ENCODE peak calls at places on chromosomes 12 and 14, in eight cellular contexts. One of them, this sample, is unnamed.

GRCh38 chr14:20118795-20119194 is 8.3 kb downstream of the OR4K17 start:
- DNase-seq in SW480: no peak
- DNase-seq in stimulated activated CD8-positive, alpha-beta memory T cell treated with anti-CD3 and anti-CD28 coated beads, Interleukin-4, amount 100 ng/mL, for 4 hours: no peak
- DNase-seq in Calu3: no peak
- DNase-seq in cerebellum: no peak
- DNase-seq in transverse colon: no peak
- DNase-seq in CD8-positive, alpha-beta T cell: no peak
- DNase-seq in cardiac septum: no peak
- DNase-seq in this sample: no peak

GRCh38 chr14:24941719-24942118 is 108.2 kb downstream of the STXBP6 start:
- DNase-seq in stimulated activated CD8-positive, alpha-beta memory T cell treated with anti-CD3 and anti-CD28 coated beads, Interleukin-4, amount 100 ng/mL, for 4 hours: no peak
- DNase-seq in SW480: no peak
- DNase-seq in transverse colon: peak; percentile 68
- DNase-seq in CD8-positive, alpha-beta T cell: no peak
- DNase-seq in cardiac septum: no peak
- DNase-seq in Calu3: peak; percentile 15
- DNase-seq in cerebellum: no peak
- DNase-seq in this sample: no peak

GRCh38 chr14:55127491-55127951 is 1.5 kb upstream of the LGALS3 start:
- DNase-seq in transverse colon: peak; percentile 63
- DNase-seq in CD8-positive, alpha-beta T cell: no peak
- DNase-seq in stimulated activated CD8-positive, alpha-beta memory T cell treated with anti-CD3 and anti-CD28 coated beads, Interleukin-4, amount 100 ng/mL, for 4 hours: no peak
- DNase-seq in cerebellum: no peak
- DNase-seq in cardiac septum: no peak
- DNase-seq in Calu3: peak; percentile 63
- DNase-seq in SW480: no peak
- DNase-seq in this sample: no peak

GRCh38 chr12:116692605-116693004 is 45.3 kb downstream of the SPRING1 start:
- DNase-seq in CD8-positive, alpha-beta T cell: no peak
- DNase-seq in cerebellum: no peak
- DNase-seq in stimulated activated CD8-positive, alpha-beta memory T cell treated with anti-CD3 and anti-CD28 coated beads, Interleukin-4, amount 100 ng/mL, for 4 hours: no peak
- DNase-seq in transverse colon: no peak
- DNase-seq in cardiac septum: no peak
- DNase-seq in Calu3: no peak
- DNase-seq in SW480: no peak
- DNase-seq in this sample: no peak

GRCh38 chr14:84527706-84528105 is 1002.2 kb upstream of the FLRT2 start:
- DNase-seq in cardiac septum: no peak
- DNase-seq in transverse colon: no peak
- DNase-seq in CD8-positive, alpha-beta T cell: no peak
- DNase-seq in stimulated activated CD8-positive, alpha-beta memory T cell treated with anti-CD3 and anti-CD28 coated beads, Interleukin-4, amount 100 ng/mL, for 4 hours: no peak
- DNase-seq in SW480: no peak
- DNase-seq in cerebellum: no peak
- DNase-seq in Calu3: no peak
- DNase-seq in this sample: no peak

GRCh38 chr12:89181271-89181920 is 170.9 kb downstream of the DUSP6 start:
- DNase-seq in CD8-positive, alpha-beta T cell: no peak
- DNase-seq in stimulated activated CD8-positive, alpha-beta memory T cell treated with anti-CD3 and anti-CD28 coated beads, Interleukin-4, amount 100 ng/mL, for 4 hours: no peak
- DNase-seq in transverse colon: no peak
- DNase-seq in cardiac septum: no peak
- DNase-seq in SW480: no peak
- DNase-seq in Calu3: no peak
- DNase-seq in cerebellum: no peak
- DNase-seq in this sample: no peak

GRCh38 chr12:130456375-130457199 is 118.9 kb downstream of the PIWIL1 start:
- DNase-seq in cardiac septum: no peak
- DNase-seq in cerebellum: peak; percentile 12
- DNase-seq in SW480: no peak
- DNase-seq in CD8-positive, alpha-beta T cell: no peak
- DNase-seq in transverse colon: no peak
- DNase-seq in Calu3: no peak
- DNase-seq in stimulated activated CD8-positive, alpha-beta memory T cell treated with anti-CD3 and anti-CD28 coated beads, Interleukin-4, amount 100 ng/mL, for 4 hours: no peak
- DNase-seq in this sample: no peak

GRCh38 chr14:101083564-101084435 is 180.3 kb upstream of the RTL1 start:
- DNase-seq in stimulated activated CD8-positive, alpha-beta memory T cell treated with anti-CD3 and anti-CD28 coated beads, Interleukin-4, amount 100 ng/mL, for 4 hours: no peak
- DNase-seq in cerebellum: peak; percentile 50
- DNase-seq in CD8-positive, alpha-beta T cell: no peak
- DNase-seq in transverse colon: peak; percentile 8
- DNase-seq in SW480: no peak
- DNase-seq in cardiac septum: peak; percentile 29
- DNase-seq in Calu3: no peak
- DNase-seq in this sample: no peak

GRCh38 chr12:93786669-93787397 is 109.7 kb downstream of the CRADD start:
- DNase-seq in CD8-positive, alpha-beta T cell: no peak
- DNase-seq in stimulated activated CD8-positive, alpha-beta memory T cell treated with anti-CD3 and anti-CD28 coated beads, Interleukin-4, amount 100 ng/mL, for 4 hours: no peak
- DNase-seq in transverse colon: no peak
- DNase-seq in SW480: no peak
- DNase-seq in cerebellum: no peak
- DNase-seq in cardiac septum: no peak
- DNase-seq in Calu3: no peak
- DNase-seq in this sample: no peak